ENCODE peak calls at places on chromosomes 11 and 22, in ten cellular contexts. G is nephron progenitor cell; F is lower leg skin; X is T-helper 9 cell; C is HFFc6; S is GM19239; B is NCI-H345; N is progenitor cell of endocrine pancreas; Y is T47D; H is stimulated activated CD8-positive, alpha-beta memory T cell treated with anti-CD3 and anti-CD28 coated beads, Interleukin-15, amount 100 ng/mL, for 4 hours. K is an unnamed sample.

GRCh38 chr11:120344302-120345004 is 8.2 kb downstream of the ARHGEF12 start:
- DNase-seq in F (no peak), X (peak), S (peak), N (no peak), B (no peak), C (peak), H (no peak), G (no peak), Y (no peak), K (peak)

GRCh38 chr11:12212181-12212820 is 101.9 kb downstream of the MICAL2 start:
- DNase-seq in X (no peak), H (no peak), S (no peak), N (no peak), G (no peak), B (peak), C (no peak), Y (no peak), F (no peak), K (no peak)

GRCh38 chr11:131899954-131900580 is 529.7 kb downstream of the NTM start:
- DNase-seq in S (no peak), X (no peak), B (no peak), Y (no peak), H (no peak), C (no peak), F (no peak), N (no peak), G (no peak), K (no peak)

GRCh38 chr11:33040127-33040861 is 922 bp downstream of the TCP11L1 start:
- DNase-seq in F (no peak), H (peak), G (no peak), S (no peak), N (no peak), X (peak), B (peak), Y (no peak), C (peak), K (peak)

GRCh38 chr11:104534268-104534667 is 364.0 kb downstream of the CASP12 start:
- DNase-seq in X (no peak), H (no peak), N (no peak), C (no peak), Y (no peak), S (no peak), G (no peak), B (no peak), F (no peak), K (no peak)

GRCh38 chr11:46222485-46223251 is 54.8 kb upstream of the CREB3L1 start:
- DNase-seq in Y (no peak), C (no peak), S (no peak), G (no peak), N (no peak), H (no peak), X (no peak), B (no peak), F (no peak), K (no peak)

GRCh38 chr22:36330127-36330526 is 57.6 kb downstream of the MYH9 start:
- DNase-seq in N (no peak), G (no peak), X (no peak), H (no peak), S (no peak), Y (no peak), C (no peak), F (no peak), B (no peak), K (no peak)

GRCh38 chr11:35103366-35104194 is 35.4 kb upstream of the CD44 start:
- DNase-seq in S (no peak), X (no peak), C (no peak), N (no peak), Y (no peak), G (no peak), B (no peak), F (no peak), H (no peak), K (no peak)

GRCh38 chr11:10751581-10751940 is 515 bp downstream of the CTR9 start:
- DNase-seq in B (no peak), N (no peak), F (no peak), Y (no peak), G (no peak), C (no peak), H (no peak), S (no peak), X (no peak), K (no peak)

GRCh38 chr11:128920651-128921050 is 22.0 kb downstream of the TP53AIP1 start:
- DNase-seq in S (no peak), H (no peak), Y (no peak), C (no peak), X (no peak), B (no peak), G (no peak), F (no peak), N (no peak), K (no peak)

GRCh38 chr11:14544611-14545010 is 24.4 kb upstream of the PSMA1 start:
- DNase-seq in X (no peak), N (no peak), G (no peak), Y (no peak), B (no peak), C (no peak), F (no peak), S (no peak), H (no peak), K (no peak)

GRCh38 chr11:125165664-125166346 is 1.3 kb downstream of the PKNOX2 start:
- DNase-seq in C (no peak), X (no peak), F (peak), G (no peak), Y (peak), S (peak), H (no peak), B (no peak), N (no peak), K (no peak)

GRCh38 chr11:87035976-87036583 is 1.7 kb upstream of the TMEM135 start:
- DNase-seq in S (no peak), C (no peak), F (no peak), B (no peak), N (no peak), G (no peak), H (no peak), X (no peak), Y (no peak), K (no peak)

GRCh38 chr22:23215294-23216204 is 35.2 kb downstream of the BCR start:
- DNase-seq in Y (no peak), N (no peak), X (no peak), S (no peak), F (no peak), H (no peak), G (no peak), B (no peak), C (peak), K (no peak)

GRCh38 chr11:64294665-64295289 is 3.7 kb downstream of the KCNK4 start:
- DNase-seq in Y (no peak), H (no peak), C (no peak), F (no peak), B (no peak), N (no peak), S (no peak), G (no peak), X (no peak), K (no peak)

GRCh38 chr22:30001459-30001858 is 78.8 kb upstream of the HORMAD2 start:
- DNase-seq in Y (no peak), F (no peak), H (no peak), X (no peak), B (no peak), C (no peak), N (no peak), G (no peak), S (no peak), K (no peak)

GRCh38 chr11:73757598-73757997 is 3.3 kb downstream of the RAB6A start:
- DNase-seq in N (no peak), S (no peak), H (no peak), B (no peak), Y (no peak), X (no peak), C (no peak), F (no peak), G (no peak), K (no peak)

GRCh38 chr11:129973809-129974208 is 28.8 kb downstream of the PRDM10 start:
- DNase-seq in Y (peak), B (no peak), S (no peak), X (no peak), N (peak), G (peak), C (no peak), F (peak), H (no peak), K (no peak)

GRCh38 chr22:43136255-43136654 is 6.9 kb downstream of the MCAT start:
- DNase-seq in H (no peak), N (peak), Y (no peak), F (no peak), C (no peak), S (no peak), B (no peak), X (no peak), G (peak), K (peak)

GRCh38 chr11:21401496-21401895 is 732.1 kb downstream of the NELL1 start:
- DNase-seq in F (no peak), S (no peak), X (no peak), Y (no peak), N (no peak), H (no peak), C (no peak), B (no peak), G (no peak), K (no peak)

GRCh38 chr11:112096194-112096593 is 9.5 kb downstream of the SDHD start:
- DNase-seq in X (no peak), S (no peak), F (no peak), N (no peak), Y (no peak), C (peak), B (no peak), G (no peak), H (no peak), K (no peak)

GRCh38 chr11:94028436-94028835 is 7.3 kb downstream of the HEPHL1 start:
- DNase-seq in B (no peak), F (no peak), G (no peak), S (no peak), X (no peak), N (no peak), H (no peak), Y (no peak), C (peak), K (no peak)

GRCh38 chr22:36406139-36406538 is 18.4 kb upstream of the MYH9 start:
- DNase-seq in X (no peak), S (no peak), Y (no peak), G (no peak), C (no peak), B (no peak), H (no peak), N (no peak), F (no peak), K (no peak)

GRCh38 chr22:26064048-26064447 is 105.2 kb upstream of the SEZ6L start:
- DNase-seq in F (no peak), Y (no peak), B (no peak), H (no peak), C (no peak), X (no peak), G (no peak), N (no peak), S (no peak), K (no peak)

GRCh38 chr11:8389034-8389996 is 125.6 kb upstream of the LMO1 start:
- DNase-seq in C (no peak), H (no peak), B (no peak), G (no peak), S (no peak), X (no peak), Y (no peak), F (no peak), N (no peak), K (no peak)

GRCh38 chr11:69240332-69241074 is 53.5 kb upstream of the MYEOV start:
- DNase-seq in N (no peak), Y (no peak), H (no peak), X (no peak), B (no peak), C (peak), S (no peak), F (peak), G (no peak), K (no peak)

GRCh38 chr22:44162960-44163359 is 17.8 kb upstream of the PARVG start:
- DNase-seq in F (no peak), H (no peak), X (no peak), C (no peak), G (no peak), N (no peak), B (no peak), S (no peak), Y (no peak), K (no peak)

GRCh38 chr11:75319035-75319877 is 32.2 kb downstream of the ARRB1 start:
- DNase-seq in B (no peak), Y (no peak), G (no peak), S (no peak), X (no peak), F (no peak), N (no peak), H (no peak), C (peak), K (no peak)

GRCh38 chr11:119641991-119642745 is 86.8 kb downstream of the NECTIN1 start:
- DNase-seq in B (peak), Y (peak), X (no peak), G (no peak), H (no peak), F (no peak), S (peak), C (peak), N (no peak), K (no peak)

GRCh38 chr11:86230196-86230813 is 14.2 kb upstream of the EED start:
- DNase-seq in N (no peak), H (no peak), X (no peak), B (no peak), F (no peak), S (no peak), C (no peak), G (no peak), Y (no peak), K (no peak)

GRCh38 chr11:14522801-14523200 is 2.6 kb upstream of the PSMA1 start:
- DNase-seq in S (no peak), G (no peak), X (no peak), B (no peak), N (no peak), C (no peak), H (no peak), F (no peak), Y (no peak), K (no peak)

GRCh38 chr11:70618471-70619101 is 220.3 kb downstream of the CTTN start:
- DNase-seq in C (no peak), F (no peak), N (no peak), H (no peak), Y (no peak), B (no peak), G (no peak), X (no peak), S (no peak), K (no peak)

GRCh38 chr11:57432714-57433163 is 5.8 kb upstream of the SLC43A3 start:
- DNase-seq in C (peak), B (no peak), G (no peak), X (no peak), H (no peak), S (no peak), Y (no peak), F (no peak), N (no peak), K (no peak)

GRCh38 chr11:63536669-63537292 is at the start of gene PLAAT4:
- DNase-seq in S (peak), X (no peak), Y (peak), C (peak), F (peak), N (no peak), B (no peak), H (no peak), G (no peak), K (peak)

GRCh38 chr11:33722579-33723234 is 13.5 kb downstream of the CD59 start:
- DNase-seq in B (no peak), Y (no peak), S (no peak), N (no peak), H (no peak), C (peak), G (no peak), X (no peak), F (peak), K (no peak)

K was measured in effector CD4-positive, alpha-beta T cell.